ENCODE peak calls at places on chromosomes 16 and 17, in eight cellular contexts. G, B, U, F, C, Z, J and K are unnamed samples.

GRCh38 chr16:79843631-79844043 is 243.1 kb upstream of the MAF start:
- DNase-seq in F (no peak), G (no peak), C (no peak), U (no peak), Z (no peak), B (no peak), J (no peak), K (no peak)

GRCh38 chr17:42673885-42674754 is 2.7 kb downstream of the PLEKHH3 start:
- DNase-seq in J (no peak), G (peak; percentile 95), B (peak; percentile 82), Z (no peak), U (no peak), C (peak; percentile 19), F (no peak), K (peak; percentile 31)

GRCh38 chr17:29613371-29613837 is 9.3 kb downstream of the CORO6 start:
- DNase-seq in C (peak; percentile 86), Z (peak; percentile 98), G (no peak), U (peak; percentile 86), J (no peak), F (peak; percentile 84), B (peak; percentile 90), K (no peak)

GRCh38 chr16:47258874-47259461 is 115.2 kb upstream of the NETO2 start:
- DNase-seq in U (no peak), B (no peak), G (peak; percentile 44), C (no peak), F (no peak), J (no peak), Z (no peak), K (peak; percentile 36)

GRCh38 chr17:51322390-51323029 is 62.2 kb downstream of the UTP18 start:
- DNase-seq in U (no peak), F (no peak), J (no peak), B (no peak), G (peak; percentile 30), Z (no peak), C (no peak), K (no peak)

GRCh38 chr16:31452631-31453106 is 6.6 kb upstream of the ARMC5 start:
- DNase-seq in F (no peak), U (no peak), J (peak; percentile 58), G (no peak), C (no peak), B (no peak), Z (no peak), K (no peak)

GRCh38 chr16:83215417-83216001 is 588.7 kb downstream of the CDH13 start:
- DNase-seq in C (no peak), B (no peak), U (no peak), J (peak; percentile 4), G (peak; percentile 23), Z (no peak), F (peak; percentile 6), K (peak; percentile 45)

GRCh38 chr16:47018223-47018891 is 44.9 kb upstream of the DNAJA2 start:
- DNase-seq in B (no peak), C (peak; percentile 55), J (peak; percentile 50), F (no peak), U (peak; percentile 43), Z (no peak), G (peak; percentile 80), K (peak; percentile 72)

GRCh38 chr16:30748634-30749445 is 615 bp downstream of the PHKG2 start:
- DNase-seq in Z (peak; percentile 88), J (peak; percentile 55), F (no peak), G (peak; percentile 46), U (peak; percentile 49), B (peak; percentile 47), C (no peak), K (no peak)

GRCh38 chr17:50559674-50560184 is 786 bp upstream of the CACNA1G start:
- DNase-seq in C (no peak), Z (no peak), F (no peak), B (peak; percentile 75), U (no peak), J (peak; percentile 22), G (peak; percentile 95), K (peak; percentile 95)

GRCh38 chr17:78383725-78384471 is 5.4 kb downstream of the PGS1 start:
- DNase-seq in F (no peak), J (peak; percentile 73), U (peak; percentile 49), B (peak; percentile 83), G (no peak), Z (peak; percentile 94), C (peak; percentile 80), K (no peak)

GRCh38 chr17:27413295-27413694 is 43.0 kb upstream of the KSR1 start:
- DNase-seq in U (no peak), G (no peak), Z (no peak), B (no peak), C (no peak), F (no peak), J (no peak), K (no peak)

GRCh38 chr17:42872251-42872965 is 21.4 kb downstream of the AOC3 start:
- DNase-seq in G (no peak), C (no peak), Z (no peak), F (no peak), J (no peak), B (no peak), U (no peak), K (no peak)

GRCh38 chr17:82553210-82553930 is 33.8 kb downstream of the FOXK2 start:
- DNase-seq in B (no peak), F (no peak), G (no peak), U (peak; percentile 28), J (no peak), C (no peak), Z (no peak), K (no peak)

GRCh38 chr16:67006930-67007658 is 18.7 kb downstream of the CES4A start:
- DNase-seq in J (peak; percentile 14), Z (no peak), B (no peak), F (no peak), U (no peak), C (no peak), G (no peak), K (no peak)

GRCh38 chr16:4850211-4850610 is 2.9 kb downstream of the UBN1 start:
- DNase-seq in B (no peak), U (no peak), C (no peak), G (no peak), Z (no peak), F (no peak), J (no peak), K (no peak)

GRCh38 chr17:49588726-49589555 is 13.3 kb downstream of the NXPH3 start:
- DNase-seq in U (no peak), C (no peak), F (no peak), G (no peak), J (no peak), B (no peak), Z (no peak), K (no peak)

GRCh38 chr16:89099905-89100304 is 6.3 kb downstream of the ACSF3 start:
- DNase-seq in Z (no peak), C (no peak), G (no peak), J (no peak), F (no peak), U (no peak), B (no peak), K (no peak)

GRCh38 chr17:290626-291025 is 62.0 kb downstream of the RPH3AL start:
- DNase-seq in C (no peak), G (no peak), F (no peak), Z (peak; percentile 28), J (no peak), B (no peak), U (peak; percentile 8), K (no peak)

GRCh38 chr17:56320443-56320842 is 167.2 kb downstream of the ANKFN1 start:
- DNase-seq in C (no peak), J (no peak), Z (no peak), F (no peak), G (no peak), B (no peak), U (no peak), K (no peak)
- H3K4me3 ChIP-seq in C (no peak overlapping the region), J (no peak overlapping the region), Z (no peak overlapping the region), F (no peak overlapping the region), G (no peak overlapping the region), B (no peak overlapping the region), U (no peak overlapping the region), K (no peak overlapping the region)

GRCh38 chr17:77329741-77330531 is 189.2 kb downstream of the SEC14L1 start:
- DNase-seq in C (no peak), F (no peak), U (no peak), J (no peak), B (no peak), Z (peak; percentile 56), G (no peak), K (no peak)

GRCh38 chr17:77327181-77327565 is 186.4 kb downstream of the SEC14L1 start:
- DNase-seq in U (no peak), B (no peak), C (no peak), F (no peak), J (no peak), Z (peak; percentile 51), G (no peak), K (no peak)

GRCh38 chr17:77327566-77328463 is 187.0 kb downstream of the SEC14L1 start:
- DNase-seq in B (no peak), U (no peak), Z (peak; percentile 59), G (no peak), J (no peak), C (no peak), F (no peak), K (no peak)

GRCh38 chr17:77330602-77331081 is 189.9 kb downstream of the SEC14L1 start:
- DNase-seq in C (no peak), B (no peak), J (no peak), U (no peak), G (no peak), F (no peak), Z (peak; percentile 61), K (no peak)

GRCh38 chr17:77328823-77329740 is 188.3 kb downstream of the SEC14L1 start:
- DNase-seq in G (no peak), C (no peak), J (no peak), Z (peak; percentile 54), U (no peak), B (no peak), F (no peak), K (no peak)
- H3K4me1 ChIP-seq in G (peaks cover 79% of the 10 kb centered on the region), C (peaks cover under 1% of the 10 kb centered on the region), J (peaks cover 46% of the 10 kb centered on the region), Z (peaks cover 22% of the 10 kb centered on the region), U (no peaks in the 10 kb centered on the region), B (peaks cover 9% of the 10 kb centered on the region), F (peaks cover 63% of the 10 kb centered on the region), K (peaks cover 31% of the 10 kb centered on the region)

DNA sequence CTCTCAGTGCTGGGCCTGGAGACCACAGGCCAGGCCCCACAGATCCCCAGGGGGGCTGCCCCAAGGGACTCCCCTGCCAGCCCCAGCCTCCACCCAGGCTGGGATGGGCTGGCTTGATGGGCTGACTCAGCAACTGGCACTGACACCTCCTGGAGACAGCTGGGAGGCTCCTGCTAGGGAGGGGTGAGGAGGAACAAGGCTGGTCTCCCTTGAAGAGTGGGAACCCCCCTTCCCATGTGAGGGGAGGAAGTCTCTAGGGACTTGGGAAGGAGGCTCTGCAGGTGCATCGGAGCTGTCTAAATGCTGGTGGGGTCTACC is 10.4 kb downstream of the NHERF1 start:
- DNase-seq in Z (no peak), U (no peak), C (peak; percentile 55), F (no peak), G (peak; percentile 56), B (no peak), J (peak; percentile 31), K (peak; percentile 40)
- H3K4me3 ChIP-seq in Z (no peak overlapping the region), U (no peak overlapping the region), C (no peak overlapping the region), F (peak overlapping the region; percentile 41), G (no peak overlapping the region), B (no peak overlapping the region), J (no peak overlapping the region), K (no peak overlapping the region)

DNA sequence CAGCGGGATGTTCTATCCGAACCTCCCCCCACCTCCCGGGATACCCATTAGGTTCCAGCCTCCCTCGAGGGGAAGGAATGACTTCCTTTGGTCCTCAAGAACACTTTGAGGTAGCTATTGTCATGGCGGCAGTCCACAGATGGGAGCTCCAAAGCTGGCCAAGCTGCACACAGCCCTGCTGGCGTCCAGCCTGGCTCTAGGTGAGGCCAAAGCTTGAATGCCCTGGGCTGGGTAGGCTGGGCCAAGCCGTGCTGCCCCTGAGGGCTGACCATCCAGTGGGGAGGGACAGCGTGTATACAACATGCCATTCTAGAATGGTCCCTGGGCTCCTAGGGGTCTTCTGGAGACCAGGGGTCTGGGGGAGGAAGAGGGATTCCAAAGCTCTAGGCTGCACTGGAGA is 43.5 kb downstream of the PEMT start:
- DNase-seq in Z (peak; percentile 41), U (no peak), B (no peak), C (no peak), J (no peak), F (no peak), G (no peak), K (no peak)
- H3K4me1 ChIP-seq in Z (no peaks in the 10 kb centered on the region), U (no peaks in the 10 kb centered on the region), B (peaks cover 4% of the 10 kb centered on the region), C (no peaks in the 10 kb centered on the region), J (no peaks in the 10 kb centered on the region), F (no peaks in the 10 kb centered on the region), G (no peaks in the 10 kb centered on the region), K (peaks cover 10% of the 10 kb centered on the region)